ENCODE peak calls at places on chromosomes 6 and 20, in ten cellular contexts. B is heart right ventricle, R is PC-9, V is mesendoderm, H is endodermal cell, S is lower lobe of right lung, C is suprapubic skin, F is psoas muscle, W is tibial artery, P is HepG2. L is an unnamed sample.
A peak's percentile ranks its signal among the peaks of the same experiment; 100 is the strongest.

GRCh38 chr6:84428300-84428907 is 201.0 kb upstream of the CEP162 start:
- DNase-seq in F (peak; percentile 58), C (no peak), H (peak; percentile 87), V (peak; percentile 53), B (peak; percentile 37), P (peak; percentile 16), R (peak; percentile 33), W (peak; percentile 80), S (peak; percentile 46), L (peak; percentile 26)

GRCh38 chr20:34663213-34663943 is 13.5 kb downstream of the PIGU start:
- DNase-seq in H (no peak), C (no peak), V (no peak), W (no peak), R (no peak), S (no peak), P (no peak), F (no peak), B (no peak), L (no peak)

GRCh38 chr20:41119593-41120561 is 17.5 kb upstream of the PLCG1 start:
- DNase-seq in S (no peak), V (no peak), P (peak; percentile 52), C (no peak), R (no peak), W (no peak), H (no peak), F (no peak), B (no peak), L (no peak)

GRCh38 chr6:5950448-5950847 is 56.3 kb downstream of the NRN1 start:
- DNase-seq in P (no peak), S (no peak), F (no peak), V (peak; percentile 65), R (no peak), B (peak; percentile 25), C (no peak), W (no peak), H (peak; percentile 84), L (peak; percentile 34)

GRCh38 chr6:143328885-143329284 is 121.6 kb downstream of the ADAT2 start:
- DNase-seq in R (peak; percentile 17), V (peak; percentile 53), H (no peak), F (no peak), S (no peak), C (no peak), B (no peak), P (no peak), W (no peak), L (peak; percentile 62)

GRCh38 chr6:15776458-15776980 is 113.7 kb upstream of the DTNBP1 start:
- DNase-seq in H (no peak), S (no peak), R (no peak), V (no peak), W (no peak), P (no peak), C (no peak), B (no peak), F (no peak), L (no peak)

GRCh38 chr6:163383912-163384311 is 30.6 kb upstream of the QKI start:
- DNase-seq in C (no peak), S (no peak), W (no peak), B (no peak), F (no peak), H (no peak), P (no peak), R (peak; percentile 24), V (no peak), L (peak; percentile 45)

GRCh38 chr6:89657445-89658158 is 19.1 kb upstream of the LYRM2 start:
- DNase-seq in R (no peak), V (no peak), F (no peak), S (no peak), C (no peak), H (no peak), P (no peak), B (no peak), W (no peak), L (no peak)

GRCh38 chr6:40436685-40437604 is 150.2 kb downstream of the LRFN2 start:
- DNase-seq in W (no peak), R (no peak), B (no peak), F (no peak), P (no peak), H (no peak), S (no peak), C (no peak), V (no peak), L (peak; percentile 5)

GRCh38 chr6:25922301-25922700 is 8.2 kb downstream of the SLC17A2 start:
- DNase-seq in F (no peak), H (no peak), V (no peak), S (no peak), B (no peak), C (no peak), W (no peak), R (no peak), P (no peak), L (peak; percentile 1)

GRCh38 chr20:38340693-38341092 is 5.6 kb upstream of the LBP start:
- DNase-seq in F (no peak), S (no peak), C (no peak), W (no peak), B (no peak), V (no peak), R (no peak), H (no peak), P (no peak), L (no peak)

GRCh38 chr6:33993653-33994052 is 152.2 kb downstream of the GRM4 start:
- DNase-seq in R (no peak), P (no peak), S (no peak), C (peak; percentile 67), H (no peak), V (no peak), B (no peak), F (no peak), W (no peak), L (no peak)

GRCh38 chr6:33991610-33992009 is 154.3 kb downstream of the GRM4 start:
- DNase-seq in C (no peak), W (no peak), S (no peak), R (no peak), P (no peak), B (no peak), F (no peak), V (no peak), H (no peak), L (no peak)

GRCh38 chr6:33994198-33995045 is 151.5 kb downstream of the GRM4 start:
- DNase-seq in F (no peak), C (peak; percentile 20), B (no peak), R (no peak), H (peak; percentile 41), W (no peak), V (no peak), S (no peak), P (no peak), L (no peak)

GRCh38 chr6:33992191-33992590 is 153.7 kb downstream of the GRM4 start:
- DNase-seq in C (peak; percentile 44), V (no peak), R (no peak), F (no peak), B (no peak), S (no peak), H (peak; percentile 26), W (peak; percentile 48), P (no peak), L (no peak)

DNA sequence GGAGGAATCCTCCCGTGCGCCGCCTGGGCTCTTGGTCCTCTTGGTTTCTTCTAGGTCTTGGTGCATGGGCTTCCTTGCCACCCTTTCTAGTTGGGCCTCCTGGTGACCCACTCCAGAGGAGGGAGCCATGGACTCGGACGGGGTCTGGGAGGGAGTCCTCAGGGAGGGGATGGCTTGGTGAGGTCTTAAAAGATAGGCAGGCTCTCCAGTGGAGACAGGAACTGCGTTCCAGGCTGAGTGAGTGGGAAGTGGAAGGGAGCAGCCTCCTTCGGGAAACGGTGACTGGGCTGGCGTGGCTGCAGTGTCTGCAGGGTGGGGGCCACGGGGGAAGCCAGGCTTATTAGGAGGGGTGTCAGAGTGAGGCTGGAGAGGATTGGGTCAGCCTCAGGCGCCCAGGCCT is 152.8 kb downstream of the GRM4 start:
- DNase-seq in W (peak; percentile 33), H (peak; percentile 41), B (no peak), S (no peak), C (peak; percentile 29), R (no peak), P (no peak), V (no peak), F (no peak), L (no peak)
- H3K27me3 ChIP-seq in W (peaks cover 56% of the 10 kb centered on the region), H (peaks cover 60% of the 10 kb centered on the region), B (no peaks in the 10 kb centered on the region), S (no peaks in the 10 kb centered on the region), C (peaks cover 8% of the 10 kb centered on the region), R (peaks cover 81% of the 10 kb centered on the region), P (peaks cover 65% of the 10 kb centered on the region), V (no peaks in the 10 kb centered on the region), F (no peaks in the 10 kb centered on the region), L (peaks cover 6% of the 10 kb centered on the region)

GRCh38 chr20:46311719-46312074 is 3.4 kb upstream of the CDH22 start:
- DNase-seq in R (no peak), C (no peak), V (no peak), P (no peak), B (no peak), S (no peak), F (no peak), H (no peak), W (no peak), L (no peak)

GRCh38 chr20:46312075-46312944 is 4.0 kb upstream of the CDH22 start:
- DNase-seq in F (no peak), P (peak; percentile 24), R (no peak), B (no peak), W (no peak), H (peak; percentile 90), C (no peak), S (no peak), V (peak; percentile 80), L (no peak)

GRCh38 chr20:46312945-46313861 is 4.9 kb upstream of the CDH22 start:
- DNase-seq in P (no peak), F (no peak), H (no peak), R (no peak), C (no peak), S (no peak), V (no peak), B (no peak), W (no peak), L (no peak)

GRCh38 chr20:46309945-46310344 is 1.6 kb upstream of the CDH22 start:
- DNase-seq in S (no peak), C (no peak), P (no peak), H (no peak), B (no peak), F (no peak), V (no peak), R (no peak), W (no peak), L (no peak)

GRCh38 chr20:46311039-46311650 is 2.8 kb upstream of the CDH22 start:
- DNase-seq in S (no peak), B (no peak), C (no peak), W (no peak), H (no peak), V (no peak), P (peak; percentile 58), F (no peak), R (no peak), L (no peak)
- H3K27me3 ChIP-seq in S (peaks cover 92% of the 10 kb centered on the region), B (peaks cover 40% of the 10 kb centered on the region), C (peaks cover 82% of the 10 kb centered on the region), W (peaks cover 100% of the 10 kb centered on the region), H (peaks cover 99% of the 10 kb centered on the region), V (peaks cover 38% of the 10 kb centered on the region), P (peaks cover 92% of the 10 kb centered on the region), F (no peaks in the 10 kb centered on the region), R (peaks cover 85% of the 10 kb centered on the region), L (peaks cover 80% of the 10 kb centered on the region)

GRCh38 chr6:82072113-82072512 is 175.4 kb downstream of the IBTK start:
- DNase-seq in V (no peak), F (no peak), R (no peak), H (no peak), W (no peak), P (no peak), C (no peak), B (no peak), S (no peak), L (no peak)
- H3K27me3 ChIP-seq in V (no peaks in the 10 kb centered on the region), F (no peaks in the 10 kb centered on the region), R (no peaks in the 10 kb centered on the region), H (peaks cover 6% of the 10 kb centered on the region), W (no peaks in the 10 kb centered on the region), P (no peaks in the 10 kb centered on the region), C (no peaks in the 10 kb centered on the region), B (no peaks in the 10 kb centered on the region), S (no peaks in the 10 kb centered on the region), L (no peaks in the 10 kb centered on the region)

GRCh38 chr20:57786304-57786942 is 76.6 kb upstream of the PMEPA1 start:
- DNase-seq in H (peak; percentile 31), F (no peak), W (no peak), C (peak; percentile 18), V (no peak), R (no peak), P (no peak), B (no peak), S (no peak), L (no peak)
- H3K27me3 ChIP-seq in H (no peaks in the 10 kb centered on the region), F (no peaks in the 10 kb centered on the region), W (peaks cover 4% of the 10 kb centered on the region), C (peaks cover 4% of the 10 kb centered on the region), V (no peaks in the 10 kb centered on the region), R (no peaks in the 10 kb centered on the region), P (peaks cover 30% of the 10 kb centered on the region), B (no peaks in the 10 kb centered on the region), S (no peaks in the 10 kb centered on the region), L (peaks cover 13% of the 10 kb centered on the region)